ENCODE peak calls at places on chromosomes 6 and 20, in eight cellular contexts. X is kidney, O is hepatocyte, D is sigmoid colon, P is fibroblast of lung, M is psoas muscle, V is colonic mucosa, R is heart left ventricle. Y is an unnamed sample. For H3K4me1, the result is how much of the 10 kb centered on the place peaks cover.

GRCh38 chr6:25960689-25961088 is 1.9 kb upstream of the TRIM38 start:
- DNase-seq in M (no peak), O (no peak), V (no peak), X (no peak), P (no peak), R (no peak), D (no peak), Y (no peak)

GRCh38 chr6:30238178-30238795 is 25.1 kb upstream of the TRIM26 start:
- DNase-seq in P (peak), M (no peak), V (no peak), R (no peak), X (no peak), D (no peak), O (peak), Y (no peak)

GRCh38 chr6:31558631-31559500 is 11.5 kb downstream of the NFKBIL1 start:
- DNase-seq in P (no peak), V (no peak), D (peak), M (peak), O (no peak), R (no peak), X (peak), Y (no peak)

GRCh38 chr6:143060806-143061596 is at the start of gene AIG1:
- DNase-seq in R (peak), O (peak), D (no peak), X (peak), V (peak), P (no peak), M (peak), Y (no peak)

GRCh38 chr6:1049900-1050299 is 262.0 kb upstream of the FOXQ1 start:
- DNase-seq in X (no peak), M (no peak), V (no peak), P (no peak), D (no peak), O (no peak), R (no peak), Y (no peak)

GRCh38 chr6:131628726-131629125 is 684 bp upstream of the MED23 start:
- DNase-seq in M (no peak), R (no peak), P (no peak), D (no peak), V (no peak), O (no peak), X (no peak), Y (no peak)

GRCh38 chr20:20814685-20815084 is 102.2 kb upstream of the RALGAPA2 start:
- DNase-seq in V (no peak), D (no peak), X (no peak), O (peak), P (no peak), R (no peak), M (no peak), Y (no peak)

GRCh38 chr20:6525447-6526303 is 241.8 kb upstream of the BMP2 start:
- DNase-seq in P (no peak), R (no peak), V (no peak), O (no peak), X (no peak), M (no peak), D (no peak), Y (no peak)

DNA sequence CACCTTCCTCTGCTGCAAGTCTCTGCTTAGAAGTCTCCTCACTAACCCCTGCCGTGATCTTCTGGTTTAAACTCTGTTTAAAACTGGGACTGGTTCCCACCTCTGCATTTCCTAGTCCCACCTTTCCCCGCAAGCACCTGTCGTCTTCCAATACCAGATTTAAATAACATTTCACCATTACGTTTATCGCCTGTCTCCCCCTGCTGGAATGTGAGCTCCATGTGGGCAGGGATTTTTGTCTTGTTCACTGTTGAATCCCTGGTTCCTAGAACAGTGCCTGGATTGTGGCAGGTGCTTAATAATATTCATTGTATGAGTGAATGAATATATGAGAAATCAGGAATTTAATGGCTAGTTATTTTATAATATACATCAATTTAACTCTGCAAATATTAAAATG is 2.7 kb downstream of the GUCA1A start:
- DNase-seq in P (no peak), R (no peak), D (no peak), O (no peak), V (no peak), X (no peak), M (no peak), Y (no peak)
- TF ChIP-seq CTCF in P (peak), R (no peak), D (no peak), O (peak), V (no peak), X (no peak), M (no peak), Y (no peak)

DNA sequence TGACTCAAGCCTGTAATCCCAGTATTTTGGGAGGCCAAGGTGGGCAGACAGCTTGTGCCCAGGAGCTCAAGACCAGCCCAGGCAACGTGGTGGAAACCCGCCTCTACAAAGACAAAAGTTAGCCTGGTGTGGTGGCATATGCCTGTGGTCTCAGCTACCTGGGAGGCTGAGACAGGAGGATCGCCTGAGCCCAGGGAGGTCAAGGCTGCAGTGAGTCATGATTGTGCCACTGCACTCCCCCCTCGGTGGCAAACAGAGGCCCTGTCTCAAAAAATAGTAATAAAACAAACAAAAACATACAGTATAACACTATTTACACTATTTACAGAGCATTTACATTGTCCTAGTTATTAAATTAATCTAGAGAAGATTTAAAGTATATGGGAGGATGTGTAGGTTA is 56.0 kb upstream of the PIM1 start:
- DNase-seq in V (no peak), M (no peak), X (peak), R (no peak), D (no peak), P (no peak), O (no peak), Y (no peak)
- H3K4me1 ChIP-seq in V (under half), M (under half), X (under half), R (under half), D (under half), P (under half), O (under half), Y (under half)

DNA sequence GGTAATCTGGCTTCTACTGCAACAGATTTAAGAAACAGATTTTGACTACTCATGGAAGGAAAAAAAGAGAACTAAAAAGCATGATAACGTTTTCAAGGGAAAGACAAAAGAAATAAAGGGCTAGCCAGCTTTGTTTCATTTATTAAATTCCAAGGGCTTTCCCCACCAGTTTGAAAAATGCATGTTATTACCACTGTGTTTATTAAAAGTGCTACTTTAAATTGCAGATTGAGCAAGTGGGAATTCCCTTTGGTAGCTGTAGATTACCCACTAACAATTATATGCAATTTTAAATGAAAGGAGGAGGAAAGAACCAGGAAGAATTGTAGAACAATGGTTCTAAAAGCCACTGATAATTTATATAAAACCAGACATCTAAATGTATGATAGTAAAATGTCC is 40.6 kb upstream of the NHSL1 start:
- DNase-seq in O (no peak), M (no peak), X (no peak), V (no peak), R (no peak), D (no peak), P (no peak), Y (no peak)
- H3K27ac ChIP-seq in O (peak), M (no peak), X (no peak), V (no peak), R (peak), D (peak), P (peak), Y (peak)

GRCh38 chr6:45310118-45310788 is 17.9 kb upstream of the RUNX2 start:
- DNase-seq in D (no peak), X (no peak), O (no peak), V (no peak), P (no peak), M (no peak), R (peak), Y (no peak)
- TF ChIP-seq CTCF in D (no peak), X (no peak), O (no peak), V (no peak), P (no peak), M (no peak), R (no peak), Y (no peak)

DNA sequence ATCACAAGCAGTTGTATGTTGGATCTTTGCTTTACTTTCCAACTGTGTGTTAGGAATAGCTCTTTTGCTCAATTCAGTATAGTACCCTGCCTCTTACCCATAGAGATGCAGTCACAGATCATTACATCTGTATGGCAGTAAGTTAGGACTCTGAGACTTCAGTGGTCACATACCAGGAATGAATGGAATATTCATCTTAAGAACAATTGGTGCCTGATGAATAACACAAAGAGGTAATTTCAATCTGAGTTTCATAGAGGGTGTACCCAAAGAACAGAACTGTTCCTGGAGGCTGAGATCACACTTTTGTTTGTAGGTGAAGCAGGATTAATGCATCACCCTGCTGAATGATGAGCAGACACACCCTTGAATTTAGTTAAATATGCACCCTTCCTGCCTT is 28.7 kb upstream of the KIF13A start:
- DNase-seq in R (no peak), X (no peak), M (no peak), O (no peak), V (no peak), P (no peak), D (no peak), Y (no peak)
- H3K4me1 ChIP-seq in R (under half), X (under half), M (under half), O (under half), V (under half), P (under half), D (under half), Y (under half)

Y was measured in heart right ventricle.